ENCODE peak calls at places on chromosome 20, in four cellular contexts. One of them, this sample, is unnamed.

GRCh38 chr20:23162887-23163286 is 76.8 kb upstream of the CD93 start:
- DNase-seq in CD8-positive, alpha-beta T cell: no peak
- DNase-seq in H54: no peak
- DNase-seq in activated T-cell treated with anti-CD3 and anti-CD28 coated beads for 4 hours: no peak
- DNase-seq in this sample: no peak

GRCh38 chr20:47968541-47969310 is 183.4 kb upstream of the SULF2 start:
- DNase-seq in CD8-positive, alpha-beta T cell: no peak
- DNase-seq in H54: no peak
- DNase-seq in activated T-cell treated with anti-CD3 and anti-CD28 coated beads for 4 hours: no peak
- DNase-seq in this sample: no peak

GRCh38 chr20:54133434-54134427 is 40.1 kb downstream of the CYP24A1 start:
- DNase-seq in CD8-positive, alpha-beta T cell: no peak
- DNase-seq in H54: no peak
- DNase-seq in activated T-cell treated with anti-CD3 and anti-CD28 coated beads for 4 hours: no peak
- DNase-seq in this sample: no peak

GRCh38 chr20:38723982-38724602 is at the start of gene SLC32A1:
- DNase-seq in CD8-positive, alpha-beta T cell: no peak
- DNase-seq in H54: no peak
- DNase-seq in activated T-cell treated with anti-CD3 and anti-CD28 coated beads for 4 hours: no peak
- DNase-seq in this sample: no peak

GRCh38 chr20:40287683-40288082 is 401.4 kb downstream of the MAFB start:
- DNase-seq in CD8-positive, alpha-beta T cell: no peak
- DNase-seq in H54: no peak
- DNase-seq in activated T-cell treated with anti-CD3 and anti-CD28 coated beads for 4 hours: no peak
- DNase-seq in this sample: no peak

GRCh38 chr20:43941476-43942212 is 27.0 kb downstream of the TOX2 start:
- DNase-seq in CD8-positive, alpha-beta T cell: no peak
- DNase-seq in H54: no peak
- DNase-seq in activated T-cell treated with anti-CD3 and anti-CD28 coated beads for 4 hours: no peak
- DNase-seq in this sample: no peak

GRCh38 chr20:47922280-47922675 is 137.0 kb upstream of the SULF2 start:
- DNase-seq in CD8-positive, alpha-beta T cell: no peak
- DNase-seq in H54: no peak
- DNase-seq in activated T-cell treated with anti-CD3 and anti-CD28 coated beads for 4 hours: no peak
- DNase-seq in this sample: no peak

GRCh38 chr20:23654722-23655121 is 17.0 kb upstream of the CST3 start:
- DNase-seq in CD8-positive, alpha-beta T cell: no peak
- DNase-seq in H54: no peak
- DNase-seq in activated T-cell treated with anti-CD3 and anti-CD28 coated beads for 4 hours: no peak
- DNase-seq in this sample: no peak

GRCh38 chr20:38143646-38144554 is 21.2 kb downstream of the TGM2 start:
- DNase-seq in CD8-positive, alpha-beta T cell: no peak
- DNase-seq in H54: peak
- DNase-seq in activated T-cell treated with anti-CD3 and anti-CD28 coated beads for 4 hours: no peak
- DNase-seq in this sample: no peak